ENCODE peak calls at places on chromosomes 5 and 9, in five cellular contexts. Y is HepG2, Z is upper lobe of left lung, H is GM12878, S is A549. N is an unnamed sample. For H3K4me1, the result is how much of the 10 kb centered on the place peaks cover.

GRCh38 chr5:93274291-93274690 is 306.7 kb downstream of the NR2F1-AS1 start:
- ATAC-seq in H (no peak), Y (no peak), Z (no peak), S (no peak), N (no peak)

GRCh38 chr9:127732444-127732843 is 2.6 kb downstream of the TOR2A start:
- ATAC-seq in Y (no peak), S (no peak), H (no peak), Z (no peak), N (no peak)

GRCh38 chr9:98219364-98219716 is 26.9 kb upstream of the CORO2A start:
- ATAC-seq in H (no peak), Z (peak), S (peak), Y (no peak), N (no peak)

GRCh38 chr5:135913713-135914626 is 18.3 kb upstream of the IL9 start:
- ATAC-seq in Y (no peak), Z (no peak), H (no peak), S (no peak), N (no peak)

GRCh38 chr5:143030349-143030748 is 260.2 kb downstream of the ARHGAP26 start:
- ATAC-seq in S (no peak), Y (no peak), H (peak), Z (no peak), N (no peak)

GRCh38 chr5:144169904-144170275 is 569 bp downstream of the YIPF5 start:
- ATAC-seq in Z (no peak), Y (peak), S (no peak), H (peak), N (no peak)

GRCh38 chr5:96079075-96079474 is 117.4 kb upstream of the ELL2 start:
- ATAC-seq in H (peak), S (peak), Z (no peak), Y (no peak), N (no peak)

GRCh38 chr5:91235194-91235793 is 147.8 kb downstream of the ARRDC3 start:
- ATAC-seq in S (no peak), Z (no peak), Y (peak), H (no peak), N (no peak)

GRCh38 chr9:33959725-33960124 is 89.0 kb downstream of the UBAP2 start:
- ATAC-seq in Z (no peak), S (no peak), Y (no peak), H (no peak), N (no peak)

GRCh38 chr5:171858303-171858702 is 72.7 kb downstream of the SMIM23 start:
- ATAC-seq in Z (no peak), S (peak), H (peak), Y (peak), N (no peak)

GRCh38 chr5:156594406-156594805 is 255.7 kb upstream of the PPP1R2B start:
- ATAC-seq in H (no peak), Z (no peak), Y (no peak), S (no peak), N (no peak)

GRCh38 chr5:25357605-25358004 is 712.8 kb upstream of the CDH10 start:
- ATAC-seq in Y (no peak), S (no peak), Z (no peak), H (no peak), N (no peak)

GRCh38 chr5:6791031-6791577 is 77.9 kb downstream of the TENT4A start:
- ATAC-seq in H (no peak), Z (no peak), S (no peak), Y (no peak), N (no peak)

GRCh38 chr9:116493183-116493582 is 193.9 kb upstream of the TRIM32 start:
- ATAC-seq in Y (no peak), H (no peak), S (no peak), Z (no peak), N (no peak)

GRCh38 chr9:137022620-137023008 is 5.4 kb downstream of the ABCA2 start:
- ATAC-seq in S (no peak), H (no peak), Z (no peak), Y (peak), N (no peak)

GRCh38 chr5:152113401-152113800 is 188.8 kb upstream of the GLRA1 start:
- ATAC-seq in H (peak), Y (no peak), S (no peak), Z (no peak), N (no peak)

GRCh38 chr9:137685035-137685885 is 66.5 kb downstream of the EHMT1 start:
- ATAC-seq in S (no peak), H (no peak), Z (no peak), Y (no peak), N (no peak)

GRCh38 chr5:172870807-172871431 is 36.9 kb downstream of the ERGIC1 start:
- ATAC-seq in Z (peak), S (no peak), Y (no peak), H (no peak), N (no peak)

GRCh38 chr5:171409164-171410136 is 10.0 kb upstream of the FGF18 start:
- ATAC-seq in H (no peak), Y (peak), Z (no peak), S (no peak), N (no peak)

GRCh38 chr5:75510417-75510835 is 1.0 kb downstream of the CERT1 start:
- ATAC-seq in H (peak), Y (peak), Z (peak), S (peak), N (peak)

GRCh38 chr9:33748633-33749304 is 46.6 kb upstream of the PRSS3 start:
- ATAC-seq in Y (no peak), Z (no peak), S (no peak), H (no peak), N (no peak)

GRCh38 chr9:96138616-96139015 is 163.4 kb downstream of the HSD17B3 start:
- ATAC-seq in Y (no peak), S (no peak), Z (no peak), H (no peak), N (no peak)

GRCh38 chr5:123610665-123611406 is 98.9 kb downstream of the CSNK1G3 start:
- ATAC-seq in H (peak), Y (peak), Z (no peak), S (peak), N (peak)

GRCh38 chr9:97431549-97432143 is 19.8 kb downstream of the TDRD7 start:
- ATAC-seq in S (no peak), Y (no peak), Z (no peak), H (no peak), N (no peak)

DNA sequence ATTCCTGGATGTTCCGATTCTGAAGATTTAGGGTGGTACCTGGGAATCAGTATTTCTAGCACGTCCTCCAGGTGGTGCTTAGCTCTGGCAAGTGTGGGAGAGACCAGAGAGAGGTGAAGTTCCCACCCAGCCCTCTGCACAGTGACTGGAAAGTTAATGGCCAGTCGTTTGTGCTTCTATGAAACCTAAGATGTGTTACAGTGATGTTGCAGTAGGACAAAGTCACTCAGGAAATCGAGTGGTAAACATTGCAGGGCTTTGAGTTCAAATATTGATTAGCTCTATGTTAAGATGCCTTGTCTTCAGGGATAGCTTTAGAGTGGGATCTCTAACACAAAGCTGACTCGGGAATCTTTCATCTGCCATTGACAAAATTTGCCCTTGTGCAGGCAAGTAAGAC is 55.6 kb downstream of the PIK3R1 start:
- ATAC-seq in H (no peak), Z (no peak), S (no peak), Y (peak), N (no peak)
- H3K4me3 ChIP-seq in H (no peak), Z (no peak), S (no peak), Y (no peak), N (no peak)

GRCh38 chr5:103244398-103244797 is 14.2 kb upstream of the MACIR start:
- ATAC-seq in S (no peak), Y (no peak), H (peak), Z (no peak), N (no peak)

GRCh38 chr5:103245773-103246172 is 12.8 kb upstream of the MACIR start:
- ATAC-seq in H (no peak), Z (no peak), S (no peak), Y (no peak), N (no peak)

GRCh38 chr5:103247120-103247519 is 11.4 kb upstream of the MACIR start:
- ATAC-seq in Z (no peak), Y (no peak), S (no peak), H (no peak), N (no peak)

GRCh38 chr5:103249068-103249467 is 9.5 kb upstream of the MACIR start:
- ATAC-seq in Y (no peak), S (no peak), H (no peak), Z (no peak), N (no peak)

GRCh38 chr5:103243665-103244064 is 14.9 kb upstream of the MACIR start:
- ATAC-seq in S (no peak), Y (no peak), H (no peak), Z (no peak), N (no peak)
- H3K4me1 ChIP-seq in S (under half), Y (under half), H (under half), Z (under half), N (under half)

GRCh38 chr5:37991267-37991902 is 151.5 kb upstream of the GDNF start:
- ATAC-seq in Y (peak), H (no peak), Z (no peak), S (no peak), N (no peak)
- TF ChIP-seq EP300 in Y (no peak), H (no peak), Z (no peak), S (no peak), N (no peak)

GRCh38 chr5:122180146-122180712 is 50.9 kb downstream of the ZNF474 start:
- ATAC-seq in S (no peak), Y (no peak), Z (no peak), H (no peak), N (no peak)
- H3K4me3 ChIP-seq in S (no peak), Y (no peak), Z (no peak), H (no peak), N (no peak)

DNA sequence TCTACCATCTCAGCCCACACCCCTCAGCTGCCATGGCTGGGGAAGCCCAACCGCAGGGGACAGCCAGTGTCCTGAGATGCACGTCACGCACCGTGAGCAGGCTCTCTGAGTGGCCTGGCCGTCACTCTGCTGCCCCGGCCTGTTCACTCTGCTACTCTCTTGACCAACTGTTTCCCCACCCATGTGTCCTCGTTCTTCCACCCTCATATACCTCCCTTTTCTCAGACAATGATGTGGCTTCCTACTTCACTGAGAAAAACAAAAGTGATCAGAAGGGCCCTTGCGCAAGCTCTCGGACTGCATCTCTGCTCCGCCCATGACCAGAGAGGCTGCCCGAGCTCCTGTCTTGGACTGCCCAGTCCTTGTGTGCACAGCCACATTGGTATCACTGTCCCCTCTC is 47.6 kb downstream of the OTULIN start:
- ATAC-seq in Y (peak), H (no peak), S (no peak), Z (no peak), N (no peak)
- H3K4me1 ChIP-seq in Y (under half), H (under half), S (under half), Z (under half), N (under half)

GRCh38 chr5:73783823-73784222 is 157.8 kb downstream of the ARHGEF28 start:
- ATAC-seq in S (peak), H (peak), Z (no peak), Y (peak), N (no peak)

GRCh38 chr5:73776405-73776804 is 150.4 kb downstream of the ARHGEF28 start:
- ATAC-seq in S (no peak), Z (no peak), H (no peak), Y (no peak), N (no peak)

GRCh38 chr5:73777192-73777591 is 151.2 kb downstream of the ARHGEF28 start:
- ATAC-seq in Y (no peak), Z (no peak), H (no peak), S (no peak), N (no peak)

GRCh38 chr5:73774924-73775323 is 148.9 kb downstream of the ARHGEF28 start:
- ATAC-seq in S (no peak), Z (no peak), Y (no peak), H (no peak), N (no peak)

GRCh38 chr5:73780297-73781080 is 154.5 kb downstream of the ARHGEF28 start:
- ATAC-seq in Y (no peak), Z (peak), S (no peak), H (no peak), N (no peak)
- TF ChIP-seq EP300 in Y (no peak), Z (no peak), S (no peak), H (no peak), N (no peak)